ENCODE peak calls at places on chromosome 10, in ten cellular contexts. J is tibial nerve; G is aorta; M is cardiac muscle cell; I is trophoblast cell; R is mesenchymal stem cell; Y is ovary; W is CD4-positive, CD25-positive, alpha-beta regulatory T cell; F is HCT116; V is heart right ventricle. Q is an unnamed sample.

GRCh38 chr10:6049031-6049400 is 13.2 kb downstream of the IL2RA start:
- DNase-seq in F (no peak), Y (no peak), W (no peak), M (no peak), J (no peak), R (no peak), I (no peak), V (no peak), G (no peak), Q (no peak)

GRCh38 chr10:17734432-17735110 is 17.4 kb upstream of the TMEM236 start:
- DNase-seq in M (no peak), W (no peak), I (no peak), Y (no peak), F (no peak), R (no peak), G (no peak), J (no peak), V (no peak), Q (no peak)

GRCh38 chr10:13517675-13518074 is 11.1 kb downstream of the BEND7 start:
- DNase-seq in J (no peak), I (no peak), G (no peak), F (no peak), V (no peak), R (no peak), W (no peak), Y (no peak), M (no peak), Q (no peak)

GRCh38 chr10:50594012-50594411 is 29.7 kb downstream of the SGMS1 start:
- DNase-seq in W (no peak), M (peak; percentile 89), I (no peak), F (no peak), Y (no peak), R (peak; percentile 73), J (no peak), V (no peak), G (no peak), Q (no peak)

GRCh38 chr10:64067009-64067606 is 545.9 kb downstream of the REEP3 start:
- DNase-seq in G (no peak), Y (no peak), I (no peak), V (no peak), M (no peak), F (no peak), R (no peak), W (no peak), J (no peak), Q (peak; percentile 51)

GRCh38 chr10:89516149-89516832 is 19.1 kb downstream of the SLC16A12 start:
- DNase-seq in J (peak; percentile 66), R (peak; percentile 95), I (peak; percentile 22), Y (peak; percentile 60), F (no peak), W (no peak), V (peak; percentile 48), G (peak; percentile 69), M (peak; percentile 88), Q (no peak)

GRCh38 chr10:126283307-126283706 is 105.0 kb downstream of the ADAM12 start:
- DNase-seq in F (no peak), G (no peak), J (no peak), Y (no peak), V (no peak), M (no peak), R (no peak), I (no peak), W (no peak), Q (no peak)

GRCh38 chr10:103772096-103772845 is 83.1 kb downstream of the SH3PXD2A start:
- DNase-seq in W (peak; percentile 61), R (peak; percentile 94), F (peak; percentile 62), G (peak; percentile 91), I (peak; percentile 35), M (peak; percentile 93), Y (peak; percentile 85), J (peak; percentile 52), V (peak; percentile 87), Q (peak; percentile 35)

GRCh38 chr10:110221721-110222261 is 14.4 kb downstream of the MXI1 start:
- DNase-seq in R (peak; percentile 93), M (peak; percentile 94), Y (peak; percentile 88), V (peak; percentile 68), I (peak; percentile 94), J (peak; percentile 67), W (peak; percentile 67), F (peak; percentile 84), G (peak; percentile 91), Q (peak; percentile 78)

GRCh38 chr10:122530177-122530576 is 30.4 kb upstream of the DMBT1 start:
- DNase-seq in W (no peak), G (peak; percentile 70), V (peak; percentile 40), F (no peak), R (no peak), M (peak; percentile 58), Y (no peak), J (no peak), I (no peak), Q (no peak)
- H3K27ac ChIP-seq in W (no peak overlapping the region), G (no peak overlapping the region), V (peak overlapping the region; percentile 62), F (no peak overlapping the region), R (no peak overlapping the region), M (no peak overlapping the region), Y (no peak overlapping the region), J (no peak overlapping the region), I (no peak overlapping the region), Q (no peak overlapping the region)

GRCh38 chr10:116538461-116538860 is 7.3 kb upstream of the PNLIP start:
- DNase-seq in M (no peak), I (peak; percentile 63), J (no peak), Y (no peak), F (peak; percentile 33), W (no peak), R (no peak), G (no peak), V (no peak), Q (no peak)
- H3K27ac ChIP-seq in M (no peak overlapping the region), I (no peak overlapping the region), J (no peak overlapping the region), Y (no peak overlapping the region), F (no peak overlapping the region), W (no peak overlapping the region), R (no peak overlapping the region), G (no peak overlapping the region), V (no peak overlapping the region), Q (no peak overlapping the region)

DNA sequence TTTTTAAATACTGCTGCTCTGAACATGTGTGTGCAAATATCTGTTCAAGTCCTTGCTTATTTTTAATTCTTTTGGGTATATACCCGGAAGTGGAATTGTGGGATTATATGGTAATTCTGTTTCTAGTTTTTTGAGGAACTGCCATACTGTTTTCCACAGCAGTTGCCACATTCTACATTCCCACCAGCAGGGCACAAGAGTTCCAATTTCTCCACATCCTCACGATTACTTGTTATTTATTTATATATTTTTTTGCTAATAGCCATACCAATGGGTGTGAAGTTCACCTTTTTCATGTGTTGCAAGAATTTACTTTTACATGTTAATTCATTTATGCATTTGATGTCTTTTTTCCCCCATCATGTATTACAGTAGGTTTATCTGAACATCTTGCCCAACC is 79.6 kb upstream of the CXCL12 start:
- DNase-seq in V (no peak), Y (no peak), G (no peak), M (no peak), J (no peak), F (no peak), I (no peak), W (no peak), R (no peak), Q (no peak)
- H3K27ac ChIP-seq in V (no peak overlapping the region), Y (no peak overlapping the region), G (no peak overlapping the region), M (no peak overlapping the region), J (no peak overlapping the region), F (no peak overlapping the region), I (no peak overlapping the region), W (no peak overlapping the region), R (no peak overlapping the region), Q (no peak overlapping the region)

GRCh38 chr10:97689637-97690036 is 2.6 kb upstream of the AVPI1 start:
- DNase-seq in W (no peak), M (peak; percentile 93), F (peak; percentile 59), R (peak; percentile 85), Y (no peak), I (peak; percentile 74), V (no peak), J (peak; percentile 71), G (peak; percentile 65), Q (no peak)
- H3K27ac ChIP-seq in W (no peak overlapping the region), M (no peak overlapping the region), F (no peak overlapping the region), R (no peak overlapping the region), Y (peak overlapping the region; percentile 92), I (no peak overlapping the region), V (no peak overlapping the region), J (peak overlapping the region; percentile 96), G (no peak overlapping the region), Q (no peak overlapping the region)

GRCh38 chr10:575312-576129 is 113.9 kb downstream of the DIP2C start:
- DNase-seq in V (no peak), J (no peak), W (no peak), Y (no peak), R (no peak), G (no peak), M (no peak), F (no peak), I (no peak), Q (no peak)
- H3K27ac ChIP-seq in V (no peak overlapping the region), J (no peak overlapping the region), W (no peak overlapping the region), Y (no peak overlapping the region), R (no peak overlapping the region), G (no peak overlapping the region), M (no peak overlapping the region), F (no peak overlapping the region), I (no peak overlapping the region), Q (no peak overlapping the region)

DNA sequence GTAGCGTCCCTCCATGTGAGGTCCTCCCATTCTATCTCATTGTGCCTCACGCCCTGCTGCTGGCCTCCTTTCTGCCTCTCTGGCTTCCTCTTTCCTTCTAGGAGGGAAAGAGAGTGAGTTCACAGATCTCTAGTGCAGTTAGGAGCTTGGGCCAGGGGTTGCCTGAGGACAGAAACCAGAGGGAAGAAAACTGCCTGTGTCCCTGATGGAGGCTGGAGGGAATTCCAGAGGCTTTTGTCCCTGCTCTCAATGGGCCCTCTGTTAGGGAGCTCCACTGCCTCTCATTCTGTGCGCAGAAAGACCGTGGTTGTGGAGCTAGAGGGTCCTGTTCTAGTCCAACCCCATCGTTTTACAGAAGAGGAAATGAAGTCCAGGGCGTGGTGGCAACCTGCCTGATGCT is 4.6 kb downstream of the MARVELD1 start:
- DNase-seq in W (no peak), M (no peak), G (no peak), R (no peak), I (peak; percentile 46), Y (no peak), V (no peak), F (no peak), J (no peak), Q (peak; percentile 41)
- H3K27ac ChIP-seq in W (no peak overlapping the region), M (no peak overlapping the region), G (no peak overlapping the region), R (no peak overlapping the region), I (no peak overlapping the region), Y (peak overlapping the region; percentile 41), V (peak overlapping the region; percentile 51), F (peak overlapping the region; percentile 77), J (peak overlapping the region; percentile 66), Q (peak overlapping the region; percentile 81)